ENCODE peak calls at places on chromosomes 11 and 22, in nine cellular contexts. E is suprapubic skin; P is pons; Q is body of pancreas; U is T-cell; Y is activated naive CD4-positive, alpha-beta T cell treated with Interleukin-2 at 50 U/mL for 16 hours; X is caudate nucleus; G is SK-N-DZ; D is mesothelial cell of epicardium. N is an unnamed sample.

GRCh38 chr22:44033689-44034088 is 9.6 kb downstream of the PARVB start:
- DNase-seq in E (no peak), P (no peak), Q (no peak), U (no peak), Y (no peak), X (no peak), G (peak), D (no peak), N (no peak)

GRCh38 chr11:28251263-28251662 is 143.1 kb downstream of the METTL15 start:
- DNase-seq in E (no peak), P (no peak), Q (no peak), U (no peak), Y (no peak), X (no peak), G (no peak), D (no peak), N (no peak)

GRCh38 chr22:45064313-45065268 is 54.8 kb upstream of the PHF21B start:
- DNase-seq in E (no peak), P (no peak), Q (no peak), U (no peak), Y (peak), X (no peak), G (no peak), D (no peak), N (no peak)

GRCh38 chr11:121539000-121539399 is 86.2 kb upstream of the SORL1-AS1 start:
- DNase-seq in E (no peak), P (no peak), Q (no peak), U (no peak), Y (no peak), X (no peak), G (peak), D (no peak), N (no peak)

GRCh38 chr11:114121744-114122504 is 62.4 kb downstream of the ZBTB16 start:
- DNase-seq in E (no peak), P (no peak), Q (no peak), U (no peak), Y (no peak), X (no peak), G (no peak), D (no peak), N (no peak)

GRCh38 chr11:123206671-123207421 is 11.8 kb upstream of the CLMP start:
- DNase-seq in E (no peak), P (no peak), Q (no peak), U (no peak), Y (no peak), X (no peak), G (no peak), D (no peak), N (no peak)

GRCh38 chr22:44676441-44677298 is 25.3 kb upstream of the PRR5 start:
- DNase-seq in E (no peak), P (no peak), Q (no peak), U (no peak), Y (no peak), X (no peak), G (no peak), D (no peak), N (no peak)

GRCh38 chr22:30600925-30601324 is 6.0 kb upstream of the TCN2 start:
- DNase-seq in E (no peak), P (no peak), Q (no peak), U (no peak), Y (no peak), X (no peak), G (no peak), D (no peak), N (no peak)

GRCh38 chr22:21961886-21962654 is 9.4 kb upstream of the PPM1F start:
- DNase-seq in E (no peak), P (no peak), Q (peak), U (no peak), Y (no peak), X (no peak), G (no peak), D (no peak), N (no peak)

GRCh38 chr11:79045018-79045787 is 395.6 kb downstream of the TENM4 start:
- DNase-seq in E (no peak), P (no peak), Q (peak), U (no peak), Y (no peak), X (no peak), G (peak), D (no peak), N (peak)

GRCh38 chr11:82462588-82462987 is 271.1 kb downstream of the FAM181B start:
- DNase-seq in E (no peak), P (no peak), Q (no peak), U (no peak), Y (no peak), X (no peak), G (peak), D (no peak), N (no peak)

GRCh38 chr22:42803454-42803853 is 53.6 kb downstream of the ARFGAP3 start:
- DNase-seq in E (peak), P (no peak), Q (peak), U (no peak), Y (no peak), X (no peak), G (no peak), D (no peak), N (peak)

GRCh38 chr11:114273890-114274635 is 22.1 kb upstream of the NNMT start:
- DNase-seq in E (no peak), P (no peak), Q (no peak), U (no peak), Y (no peak), X (no peak), G (no peak), D (no peak), N (no peak)

GRCh38 chr11:133927690-133928627 is 28.8 kb downstream of the IGSF9B start:
- DNase-seq in E (no peak), P (peak), Q (peak), U (peak), Y (peak), X (peak), G (peak), D (no peak), N (peak)

GRCh38 chr11:102664001-102664752 is 39.0 kb upstream of the MMP20 start:
- DNase-seq in E (no peak), P (no peak), Q (no peak), U (no peak), Y (peak), X (no peak), G (no peak), D (no peak), N (no peak)

GRCh38 chr22:20520093-20520511 is 12.7 kb downstream of the MED15 start:
- DNase-seq in E (no peak), P (no peak), Q (no peak), U (no peak), Y (no peak), X (no peak), G (no peak), D (no peak), N (no peak)

GRCh38 chr11:111565111-111565720 is 24.7 kb downstream of the LAYN start:
- DNase-seq in E (peak), P (peak), Q (peak), U (peak), Y (peak), X (peak), G (peak), D (no peak), N (peak)

GRCh38 chr22:20781272-20781990 is 7.5 kb downstream of the SERPIND1 start:
- DNase-seq in E (no peak), P (no peak), Q (no peak), U (no peak), Y (peak), X (no peak), G (no peak), D (no peak), N (no peak)

GRCh38 chr22:24341657-24342056 is 71.0 kb downstream of the SPECC1L start:
- DNase-seq in E (no peak), P (no peak), Q (no peak), U (no peak), Y (no peak), X (peak), G (no peak), D (no peak), N (no peak)

GRCh38 chr22:20572132-20572802 is 64.9 kb downstream of the MED15 start:
- DNase-seq in E (no peak), P (no peak), Q (no peak), U (no peak), Y (no peak), X (no peak), G (no peak), D (no peak), N (no peak)

GRCh38 chr22:22770280-22770871 is 117.2 kb upstream of the IGLL5 start:
- DNase-seq in E (no peak), P (no peak), Q (peak), U (peak), Y (peak), X (no peak), G (peak), D (no peak), N (peak)

GRCh38 chr11:69078930-69079607 is 30.3 kb downstream of the TPCN2 start:
- DNase-seq in E (no peak), P (no peak), Q (no peak), U (no peak), Y (no peak), X (no peak), G (no peak), D (no peak), N (no peak)

GRCh38 chr22:19431641-19432091 is at the start of gene HIRA:
- DNase-seq in E (peak), P (peak), Q (peak), U (peak), Y (peak), X (peak), G (peak), D (peak), N (peak)

GRCh38 chr11:24234822-24235508 is 261.9 kb upstream of the LUZP2 start:
- DNase-seq in E (no peak), P (no peak), Q (peak), U (no peak), Y (no peak), X (no peak), G (peak), D (no peak), N (no peak)

N was measured in left lobe of liver.